ENCODE peak calls at places on chromosomes 11 and 22, in six cellular contexts. One of them, this sample, is unnamed.

GRCh38 chr11:126231725-126232459 is 20.3 kb downstream of the FAM118B start:
- ATAC-seq in gastroesophageal sphincter: no peak
- ATAC-seq in activated naive CD8-positive, alpha-beta T cell treated with anti-CD3 and anti-CD28 coated beads, Interleukin-2, amount 50 U/mL, for 24 hours: no peak
- ATAC-seq in stimulated activated naive CD8-positive, alpha-beta T cell treated with anti-CD3 and anti-CD28 coated beads, Interleukin-15, amount 100 ng/mL, for 72 hours: no peak
- ATAC-seq in activated T-cell treated with anti-CD3 and anti-CD28 coated beads, Interleukin-2, amount 50 U/mL, for 4 hours: no peak
- ATAC-seq in T-cell: no peak
- ATAC-seq in this sample: no peak

GRCh38 chr11:8941341-8942103 is 1.3 kb downstream of the ASCL3 start:
- ATAC-seq in stimulated activated naive CD8-positive, alpha-beta T cell treated with anti-CD3 and anti-CD28 coated beads, Interleukin-15, amount 100 ng/mL, for 72 hours: no peak
- ATAC-seq in activated naive CD8-positive, alpha-beta T cell treated with anti-CD3 and anti-CD28 coated beads, Interleukin-2, amount 50 U/mL, for 24 hours: no peak
- ATAC-seq in gastroesophageal sphincter: no peak
- ATAC-seq in activated T-cell treated with anti-CD3 and anti-CD28 coated beads, Interleukin-2, amount 50 U/mL, for 4 hours: no peak
- ATAC-seq in T-cell: no peak
- ATAC-seq in this sample: no peak

GRCh38 chr22:37321288-37321687 is 39.0 kb downstream of the CYTH4 start:
- ATAC-seq in activated T-cell treated with anti-CD3 and anti-CD28 coated beads, Interleukin-2, amount 50 U/mL, for 4 hours: no peak
- ATAC-seq in T-cell: no peak
- ATAC-seq in stimulated activated naive CD8-positive, alpha-beta T cell treated with anti-CD3 and anti-CD28 coated beads, Interleukin-15, amount 100 ng/mL, for 72 hours: no peak
- ATAC-seq in gastroesophageal sphincter: no peak
- ATAC-seq in activated naive CD8-positive, alpha-beta T cell treated with anti-CD3 and anti-CD28 coated beads, Interleukin-2, amount 50 U/mL, for 24 hours: no peak
- ATAC-seq in this sample: no peak

GRCh38 chr11:131910491-131911387 is 540.3 kb downstream of the NTM start:
- ATAC-seq in stimulated activated naive CD8-positive, alpha-beta T cell treated with anti-CD3 and anti-CD28 coated beads, Interleukin-15, amount 100 ng/mL, for 72 hours: no peak
- ATAC-seq in activated naive CD8-positive, alpha-beta T cell treated with anti-CD3 and anti-CD28 coated beads, Interleukin-2, amount 50 U/mL, for 24 hours: no peak
- ATAC-seq in activated T-cell treated with anti-CD3 and anti-CD28 coated beads, Interleukin-2, amount 50 U/mL, for 4 hours: peak; percentile 24
- ATAC-seq in T-cell: no peak
- ATAC-seq in gastroesophageal sphincter: peak; percentile 37
- ATAC-seq in this sample: peak; percentile 73

GRCh38 chr11:77397631-77398030 is 76.3 kb downstream of the PAK1 start:
- ATAC-seq in gastroesophageal sphincter: no peak
- ATAC-seq in stimulated activated naive CD8-positive, alpha-beta T cell treated with anti-CD3 and anti-CD28 coated beads, Interleukin-15, amount 100 ng/mL, for 72 hours: no peak
- ATAC-seq in activated naive CD8-positive, alpha-beta T cell treated with anti-CD3 and anti-CD28 coated beads, Interleukin-2, amount 50 U/mL, for 24 hours: no peak
- ATAC-seq in T-cell: no peak
- ATAC-seq in activated T-cell treated with anti-CD3 and anti-CD28 coated beads, Interleukin-2, amount 50 U/mL, for 4 hours: no peak
- ATAC-seq in this sample: no peak

GRCh38 chr22:40276877-40277823 is 69.2 kb upstream of the ADSL start:
- ATAC-seq in gastroesophageal sphincter: peak; percentile 55
- ATAC-seq in activated naive CD8-positive, alpha-beta T cell treated with anti-CD3 and anti-CD28 coated beads, Interleukin-2, amount 50 U/mL, for 24 hours: peak; percentile 50
- ATAC-seq in T-cell: no peak
- ATAC-seq in activated T-cell treated with anti-CD3 and anti-CD28 coated beads, Interleukin-2, amount 50 U/mL, for 4 hours: peak; percentile 53
- ATAC-seq in stimulated activated naive CD8-positive, alpha-beta T cell treated with anti-CD3 and anti-CD28 coated beads, Interleukin-15, amount 100 ng/mL, for 72 hours: no peak
- ATAC-seq in this sample: no peak

GRCh38 chr11:35236667-35237003 is 97.7 kb downstream of the CD44 start:
- ATAC-seq in activated naive CD8-positive, alpha-beta T cell treated with anti-CD3 and anti-CD28 coated beads, Interleukin-2, amount 50 U/mL, for 24 hours: no peak
- ATAC-seq in gastroesophageal sphincter: no peak
- ATAC-seq in T-cell: no peak
- ATAC-seq in stimulated activated naive CD8-positive, alpha-beta T cell treated with anti-CD3 and anti-CD28 coated beads, Interleukin-15, amount 100 ng/mL, for 72 hours: no peak
- ATAC-seq in activated T-cell treated with anti-CD3 and anti-CD28 coated beads, Interleukin-2, amount 50 U/mL, for 4 hours: no peak
- ATAC-seq in this sample: no peak

GRCh38 chr11:20839231-20839630 is 169.8 kb downstream of the NELL1 start:
- ATAC-seq in gastroesophageal sphincter: no peak
- ATAC-seq in activated naive CD8-positive, alpha-beta T cell treated with anti-CD3 and anti-CD28 coated beads, Interleukin-2, amount 50 U/mL, for 24 hours: no peak
- ATAC-seq in activated T-cell treated with anti-CD3 and anti-CD28 coated beads, Interleukin-2, amount 50 U/mL, for 4 hours: no peak
- ATAC-seq in T-cell: no peak
- ATAC-seq in stimulated activated naive CD8-positive, alpha-beta T cell treated with anti-CD3 and anti-CD28 coated beads, Interleukin-15, amount 100 ng/mL, for 72 hours: no peak
- ATAC-seq in this sample: no peak

GRCh38 chr11:65221026-65221425 is 39.3 kb downstream of the CAPN1 start:
- ATAC-seq in stimulated activated naive CD8-positive, alpha-beta T cell treated with anti-CD3 and anti-CD28 coated beads, Interleukin-15, amount 100 ng/mL, for 72 hours: no peak
- ATAC-seq in T-cell: no peak
- ATAC-seq in gastroesophageal sphincter: no peak
- ATAC-seq in activated T-cell treated with anti-CD3 and anti-CD28 coated beads, Interleukin-2, amount 50 U/mL, for 4 hours: no peak
- ATAC-seq in activated naive CD8-positive, alpha-beta T cell treated with anti-CD3 and anti-CD28 coated beads, Interleukin-2, amount 50 U/mL, for 24 hours: no peak
- ATAC-seq in this sample: no peak

GRCh38 chr11:28417601-28418323 is 309.6 kb downstream of the METTL15 start:
- ATAC-seq in activated naive CD8-positive, alpha-beta T cell treated with anti-CD3 and anti-CD28 coated beads, Interleukin-2, amount 50 U/mL, for 24 hours: no peak
- ATAC-seq in gastroesophageal sphincter: no peak
- ATAC-seq in stimulated activated naive CD8-positive, alpha-beta T cell treated with anti-CD3 and anti-CD28 coated beads, Interleukin-15, amount 100 ng/mL, for 72 hours: no peak
- ATAC-seq in activated T-cell treated with anti-CD3 and anti-CD28 coated beads, Interleukin-2, amount 50 U/mL, for 4 hours: no peak
- ATAC-seq in T-cell: no peak
- ATAC-seq in this sample: peak; percentile 68

GRCh38 chr11:3135491-3136440 is 29.3 kb downstream of the OSBPL5 start:
- ATAC-seq in activated naive CD8-positive, alpha-beta T cell treated with anti-CD3 and anti-CD28 coated beads, Interleukin-2, amount 50 U/mL, for 24 hours: no peak
- ATAC-seq in gastroesophageal sphincter: no peak
- ATAC-seq in stimulated activated naive CD8-positive, alpha-beta T cell treated with anti-CD3 and anti-CD28 coated beads, Interleukin-15, amount 100 ng/mL, for 72 hours: peak; percentile 4
- ATAC-seq in T-cell: no peak
- ATAC-seq in activated T-cell treated with anti-CD3 and anti-CD28 coated beads, Interleukin-2, amount 50 U/mL, for 4 hours: no peak
- ATAC-seq in this sample: peak; percentile 18

GRCh38 chr11:88293931-88294330 is 43.6 kb downstream of the CTSC start:
- ATAC-seq in gastroesophageal sphincter: no peak
- ATAC-seq in T-cell: no peak
- ATAC-seq in stimulated activated naive CD8-positive, alpha-beta T cell treated with anti-CD3 and anti-CD28 coated beads, Interleukin-15, amount 100 ng/mL, for 72 hours: no peak
- ATAC-seq in activated naive CD8-positive, alpha-beta T cell treated with anti-CD3 and anti-CD28 coated beads, Interleukin-2, amount 50 U/mL, for 24 hours: peak; percentile 36
- ATAC-seq in activated T-cell treated with anti-CD3 and anti-CD28 coated beads, Interleukin-2, amount 50 U/mL, for 4 hours: no peak
- ATAC-seq in this sample: no peak

GRCh38 chr11:68025047-68025446 is 5.4 kb upstream of the NDUFS8 start:
- ATAC-seq in activated T-cell treated with anti-CD3 and anti-CD28 coated beads, Interleukin-2, amount 50 U/mL, for 4 hours: no peak
- ATAC-seq in gastroesophageal sphincter: no peak
- ATAC-seq in stimulated activated naive CD8-positive, alpha-beta T cell treated with anti-CD3 and anti-CD28 coated beads, Interleukin-15, amount 100 ng/mL, for 72 hours: peak; percentile 44
- ATAC-seq in activated naive CD8-positive, alpha-beta T cell treated with anti-CD3 and anti-CD28 coated beads, Interleukin-2, amount 50 U/mL, for 24 hours: no peak
- ATAC-seq in T-cell: no peak
- ATAC-seq in this sample: no peak

GRCh38 chr11:36586543-36586942 is 7.8 kb upstream of the IFTAP start:
- ATAC-seq in activated T-cell treated with anti-CD3 and anti-CD28 coated beads, Interleukin-2, amount 50 U/mL, for 4 hours: no peak
- ATAC-seq in T-cell: no peak
- ATAC-seq in gastroesophageal sphincter: no peak
- ATAC-seq in stimulated activated naive CD8-positive, alpha-beta T cell treated with anti-CD3 and anti-CD28 coated beads, Interleukin-15, amount 100 ng/mL, for 72 hours: no peak
- ATAC-seq in activated naive CD8-positive, alpha-beta T cell treated with anti-CD3 and anti-CD28 coated beads, Interleukin-2, amount 50 U/mL, for 24 hours: no peak
- ATAC-seq in this sample: peak; percentile 43

GRCh38 chr11:64674774-64675173 is 48.2 kb downstream of the NRXN2 start:
- ATAC-seq in activated T-cell treated with anti-CD3 and anti-CD28 coated beads, Interleukin-2, amount 50 U/mL, for 4 hours: no peak
- ATAC-seq in activated naive CD8-positive, alpha-beta T cell treated with anti-CD3 and anti-CD28 coated beads, Interleukin-2, amount 50 U/mL, for 24 hours: no peak
- ATAC-seq in stimulated activated naive CD8-positive, alpha-beta T cell treated with anti-CD3 and anti-CD28 coated beads, Interleukin-15, amount 100 ng/mL, for 72 hours: no peak
- ATAC-seq in T-cell: no peak
- ATAC-seq in gastroesophageal sphincter: no peak
- ATAC-seq in this sample: no peak

GRCh38 chr22:35882226-35883027 is 146.2 kb downstream of the RBFOX2 start:
- ATAC-seq in activated naive CD8-positive, alpha-beta T cell treated with anti-CD3 and anti-CD28 coated beads, Interleukin-2, amount 50 U/mL, for 24 hours: no peak
- ATAC-seq in gastroesophageal sphincter: no peak
- ATAC-seq in activated T-cell treated with anti-CD3 and anti-CD28 coated beads, Interleukin-2, amount 50 U/mL, for 4 hours: no peak
- ATAC-seq in T-cell: no peak
- ATAC-seq in stimulated activated naive CD8-positive, alpha-beta T cell treated with anti-CD3 and anti-CD28 coated beads, Interleukin-15, amount 100 ng/mL, for 72 hours: no peak
- ATAC-seq in this sample: peak; percentile 63

GRCh38 chr11:68584097-68584496 is 100.2 kb upstream of the GAL start:
- ATAC-seq in gastroesophageal sphincter: no peak
- ATAC-seq in activated naive CD8-positive, alpha-beta T cell treated with anti-CD3 and anti-CD28 coated beads, Interleukin-2, amount 50 U/mL, for 24 hours: peak; percentile 52
- ATAC-seq in T-cell: peak; percentile 45
- ATAC-seq in stimulated activated naive CD8-positive, alpha-beta T cell treated with anti-CD3 and anti-CD28 coated beads, Interleukin-15, amount 100 ng/mL, for 72 hours: peak; percentile 66
- ATAC-seq in activated T-cell treated with anti-CD3 and anti-CD28 coated beads, Interleukin-2, amount 50 U/mL, for 4 hours: peak; percentile 70
- ATAC-seq in this sample: peak; percentile 51

GRCh38 chr22:23834830-23835772 is 3.7 kb downstream of the DERL3 start:
- ATAC-seq in activated naive CD8-positive, alpha-beta T cell treated with anti-CD3 and anti-CD28 coated beads, Interleukin-2, amount 50 U/mL, for 24 hours: no peak
- ATAC-seq in stimulated activated naive CD8-positive, alpha-beta T cell treated with anti-CD3 and anti-CD28 coated beads, Interleukin-15, amount 100 ng/mL, for 72 hours: no peak
- ATAC-seq in activated T-cell treated with anti-CD3 and anti-CD28 coated beads, Interleukin-2, amount 50 U/mL, for 4 hours: no peak
- ATAC-seq in T-cell: no peak
- ATAC-seq in gastroesophageal sphincter: no peak
- ATAC-seq in this sample: no peak

GRCh38 chr11:11519184-11519583 is 102.6 kb downstream of the GALNT18 start:
- ATAC-seq in T-cell: no peak
- ATAC-seq in gastroesophageal sphincter: no peak
- ATAC-seq in stimulated activated naive CD8-positive, alpha-beta T cell treated with anti-CD3 and anti-CD28 coated beads, Interleukin-15, amount 100 ng/mL, for 72 hours: no peak
- ATAC-seq in activated naive CD8-positive, alpha-beta T cell treated with anti-CD3 and anti-CD28 coated beads, Interleukin-2, amount 50 U/mL, for 24 hours: no peak
- ATAC-seq in activated T-cell treated with anti-CD3 and anti-CD28 coated beads, Interleukin-2, amount 50 U/mL, for 4 hours: no peak
- ATAC-seq in this sample: no peak

GRCh38 chr11:77236901-77237300 is 64.6 kb downstream of the GDPD4 start:
- ATAC-seq in stimulated activated naive CD8-positive, alpha-beta T cell treated with anti-CD3 and anti-CD28 coated beads, Interleukin-15, amount 100 ng/mL, for 72 hours: no peak
- ATAC-seq in T-cell: no peak
- ATAC-seq in activated naive CD8-positive, alpha-beta T cell treated with anti-CD3 and anti-CD28 coated beads, Interleukin-2, amount 50 U/mL, for 24 hours: no peak
- ATAC-seq in activated T-cell treated with anti-CD3 and anti-CD28 coated beads, Interleukin-2, amount 50 U/mL, for 4 hours: no peak
- ATAC-seq in gastroesophageal sphincter: no peak
- ATAC-seq in this sample: no peak

GRCh38 chr11:123174196-123175183 is 20.6 kb downstream of the CLMP start:
- ATAC-seq in gastroesophageal sphincter: peak; percentile 90
- ATAC-seq in activated T-cell treated with anti-CD3 and anti-CD28 coated beads, Interleukin-2, amount 50 U/mL, for 4 hours: no peak
- ATAC-seq in stimulated activated naive CD8-positive, alpha-beta T cell treated with anti-CD3 and anti-CD28 coated beads, Interleukin-15, amount 100 ng/mL, for 72 hours: no peak
- ATAC-seq in activated naive CD8-positive, alpha-beta T cell treated with anti-CD3 and anti-CD28 coated beads, Interleukin-2, amount 50 U/mL, for 24 hours: no peak
- ATAC-seq in T-cell: no peak
- ATAC-seq in this sample: peak; percentile 80

GRCh38 chr11:40190294-40190693 is 1269.2 kb downstream of the LRRC4C start:
- ATAC-seq in activated naive CD8-positive, alpha-beta T cell treated with anti-CD3 and anti-CD28 coated beads, Interleukin-2, amount 50 U/mL, for 24 hours: no peak
- ATAC-seq in stimulated activated naive CD8-positive, alpha-beta T cell treated with anti-CD3 and anti-CD28 coated beads, Interleukin-15, amount 100 ng/mL, for 72 hours: no peak
- ATAC-seq in activated T-cell treated with anti-CD3 and anti-CD28 coated beads, Interleukin-2, amount 50 U/mL, for 4 hours: no peak
- ATAC-seq in gastroesophageal sphincter: no peak
- ATAC-seq in T-cell: no peak
- ATAC-seq in this sample: no peak

GRCh38 chr22:44210721-44211120 is 30.0 kb downstream of the PARVG start:
- ATAC-seq in T-cell: no peak
- ATAC-seq in gastroesophageal sphincter: no peak
- ATAC-seq in activated naive CD8-positive, alpha-beta T cell treated with anti-CD3 and anti-CD28 coated beads, Interleukin-2, amount 50 U/mL, for 24 hours: no peak
- ATAC-seq in stimulated activated naive CD8-positive, alpha-beta T cell treated with anti-CD3 and anti-CD28 coated beads, Interleukin-15, amount 100 ng/mL, for 72 hours: no peak
- ATAC-seq in activated T-cell treated with anti-CD3 and anti-CD28 coated beads, Interleukin-2, amount 50 U/mL, for 4 hours: no peak
- ATAC-seq in this sample: no peak

GRCh38 chr11:2772544-2773031 is 72.8 kb upstream of the KCNQ1OT1 start:
- ATAC-seq in activated naive CD8-positive, alpha-beta T cell treated with anti-CD3 and anti-CD28 coated beads, Interleukin-2, amount 50 U/mL, for 24 hours: peak; percentile 86
- ATAC-seq in activated T-cell treated with anti-CD3 and anti-CD28 coated beads, Interleukin-2, amount 50 U/mL, for 4 hours: peak; percentile 70
- ATAC-seq in gastroesophageal sphincter: no peak
- ATAC-seq in stimulated activated naive CD8-positive, alpha-beta T cell treated with anti-CD3 and anti-CD28 coated beads, Interleukin-15, amount 100 ng/mL, for 72 hours: peak; percentile 85
- ATAC-seq in T-cell: peak; percentile 47
- ATAC-seq in this sample: peak; percentile 34

GRCh38 chr11:19890308-19890707 is 177.7 kb downstream of the NAV2 start:
- ATAC-seq in gastroesophageal sphincter: no peak
- ATAC-seq in activated T-cell treated with anti-CD3 and anti-CD28 coated beads, Interleukin-2, amount 50 U/mL, for 4 hours: no peak
- ATAC-seq in stimulated activated naive CD8-positive, alpha-beta T cell treated with anti-CD3 and anti-CD28 coated beads, Interleukin-15, amount 100 ng/mL, for 72 hours: no peak
- ATAC-seq in T-cell: no peak
- ATAC-seq in activated naive CD8-positive, alpha-beta T cell treated with anti-CD3 and anti-CD28 coated beads, Interleukin-2, amount 50 U/mL, for 24 hours: no peak
- ATAC-seq in this sample: peak; percentile 85